ENCODE peak calls at places on chromosomes 13 and 19, in five cellular contexts. J is stomach, V is transverse colon, X is suprapubic skin, N is ovary. C is an unnamed sample. For H3K4me1, the result is how much of the 10 kb centered on the place peaks cover.

GRCh38 chr13:40537146-40537895 is 129.1 kb downstream of the FOXO1 start:
- DNase-seq in J (no peak), X (no peak), N (no peak), V (no peak), C (no peak)

GRCh38 chr19:40703029-40703755 is 12.7 kb upstream of the NUMBL start:
- DNase-seq in N (no peak), V (no peak), X (no peak), J (no peak), C (no peak)

GRCh38 chr13:100473087-100473486 is 115.5 kb downstream of the GGACT start:
- DNase-seq in N (no peak), J (no peak), X (no peak), V (no peak), C (no peak)

GRCh38 chr13:21395953-21396352 is 63.1 kb downstream of the ZDHHC20 start:
- DNase-seq in V (no peak), J (no peak), N (no peak), X (no peak), C (no peak)

GRCh38 chr19:20276011-20276738 is 109.2 kb downstream of the ZNF486 start:
- DNase-seq in J (no peak), X (no peak), N (no peak), V (no peak), C (no peak)

GRCh38 chr19:40623403-40624239 is 22.5 kb downstream of the LTBP4 start:
- DNase-seq in N (no peak), V (peak), X (no peak), J (no peak), C (peak)

GRCh38 chr19:18746393-18747167 is 44.5 kb downstream of the COMP start:
- DNase-seq in J (no peak), V (no peak), N (peak), X (no peak), C (no peak)

GRCh38 chr13:50584856-50585580 is 258.5 kb downstream of the DLEU7 start:
- DNase-seq in N (no peak), J (no peak), X (no peak), V (no peak), C (no peak)

GRCh38 chr19:12721656-12722565 is 1.8 kb downstream of the TNPO2 start:
- DNase-seq in V (peak), N (peak), X (peak), J (peak), C (peak)

GRCh38 chr19:55344444-55344843 is 4.8 kb downstream of the KMT5C start:
- DNase-seq in N (peak), J (no peak), X (no peak), V (no peak), C (no peak)

GRCh38 chr19:12784394-12784870 is 6.9 kb upstream of the JUNB start:
- DNase-seq in V (no peak), X (no peak), N (no peak), J (no peak), C (no peak)

GRCh38 chr19:38559428-38560401 is 58.0 kb downstream of the MAP4K1 start:
- DNase-seq in N (no peak), V (no peak), J (no peak), X (no peak), C (no peak)

GRCh38 chr19:18131841-18132596 is 20.9 kb upstream of the PIK3R2 start:
- DNase-seq in N (no peak), V (no peak), J (no peak), X (no peak), C (no peak)

GRCh38 chr13:66926851-66927524 is 303.1 kb downstream of the PCDH9 start:
- DNase-seq in J (no peak), V (no peak), X (no peak), N (no peak), C (no peak)

GRCh38 chr19:12974301-12975220 is 5.2 kb downstream of the DAND5 start:
- DNase-seq in X (peak), V (no peak), J (no peak), N (no peak), C (no peak)

GRCh38 chr13:69565334-69565733 is 542.3 kb upstream of the ATXN8OS start:
- DNase-seq in J (no peak), X (no peak), N (no peak), V (peak), C (no peak)

GRCh38 chr13:25633108-25633507 is 261.3 kb downstream of the ATP8A2 start:
- DNase-seq in X (no peak), J (no peak), V (no peak), N (no peak), C (no peak)

GRCh38 chr19:11159598-11160001 is 4.0 kb upstream of the SPC24 start:
- DNase-seq in X (peak), N (no peak), J (no peak), V (no peak), C (no peak)

GRCh38 chr19:20171285-20171684 is 4.3 kb downstream of the ZNF486 start:
- DNase-seq in N (no peak), V (no peak), J (no peak), X (no peak), C (no peak)

GRCh38 chr13:87680298-87680697 is 9.1 kb downstream of the SLITRK5 start:
- DNase-seq in N (no peak), X (no peak), J (no peak), V (no peak), C (no peak)

GRCh38 chr19:10899171-10899653 is 27.9 kb downstream of the CARM1 start:
- DNase-seq in X (no peak), N (no peak), J (peak), V (peak), C (peak)

GRCh38 chr13:38902551-38902950 is 88.1 kb downstream of the STOML3 start:
- DNase-seq in N (no peak), J (no peak), X (no peak), V (no peak), C (no peak)

GRCh38 chr19:24054044-24054935 is 32.7 kb upstream of the ZNF254 start:
- DNase-seq in N (no peak), J (no peak), V (no peak), X (peak), C (no peak)

GRCh38 chr13:111875922-111876321 is 191.0 kb upstream of the SOX1 start:
- DNase-seq in X (no peak), J (no peak), V (no peak), N (no peak), C (no peak)

GRCh38 chr13:20411638-20412342 is 113.9 kb downstream of the CRYL1 start:
- DNase-seq in J (no peak), V (no peak), N (no peak), X (no peak), C (no peak)

DNA sequence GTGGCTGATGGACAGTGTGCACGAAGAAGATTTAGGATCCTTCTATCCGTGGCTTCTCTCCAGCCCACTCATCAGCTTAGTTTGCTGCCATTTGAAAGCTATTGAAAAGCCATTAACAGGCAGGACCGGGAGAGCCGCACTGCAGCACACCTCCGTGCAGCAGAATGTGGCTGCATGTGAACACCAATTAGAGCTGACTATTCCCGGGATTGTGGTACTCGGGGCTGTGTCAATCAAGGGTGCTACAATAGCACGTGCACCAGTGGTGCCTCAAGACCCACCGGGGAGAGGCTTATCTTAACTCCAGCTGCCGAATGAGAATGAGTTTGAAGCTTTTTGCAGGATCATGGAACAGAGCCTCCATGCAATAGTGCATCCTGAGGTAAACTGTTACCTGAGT is at the start of gene MYO16:
- DNase-seq in V (no peak), X (no peak), N (no peak), J (no peak), C (no peak)
- TF ChIP-seq EP300 in V (no peak), X (no peak), N (no peak), J (no peak), C (no peak)

DNA sequence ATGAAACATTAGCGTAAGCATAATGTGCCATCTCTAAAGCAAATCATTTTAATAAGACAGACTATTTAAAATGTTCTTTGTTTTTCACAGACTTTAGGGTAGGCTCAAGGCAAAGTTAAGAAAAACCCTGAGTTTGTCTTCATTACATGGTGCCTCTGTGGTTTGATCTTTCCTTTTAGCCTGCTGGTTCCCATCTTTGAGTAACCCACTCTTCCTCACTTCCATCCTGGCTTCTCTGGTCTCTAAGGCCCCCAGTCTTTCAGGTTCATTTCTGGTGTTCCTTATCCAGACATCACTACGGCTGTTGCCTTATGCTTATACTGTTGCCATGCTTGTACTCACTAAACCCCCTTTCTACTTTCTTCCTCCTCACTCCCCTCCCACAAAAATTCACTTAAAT is 38.4 kb downstream of the DACH1 start:
- DNase-seq in J (no peak), N (no peak), X (no peak), V (no peak), C (no peak)
- TF ChIP-seq POLR2A in J (no peak), N (no peak), X (no peak), V (no peak), C (no peak)

GRCh38 chr19:2042485-2043268 is 8.4 kb downstream of the MKNK2 start:
- DNase-seq in X (peak), V (peak), J (peak), N (peak), C (peak)

GRCh38 chr19:2041686-2042484 is 9.2 kb downstream of the MKNK2 start:
- DNase-seq in N (peak), X (peak), J (peak), V (peak), C (peak)

GRCh38 chr19:2044709-2045500 is 6.1 kb downstream of the MKNK2 start:
- DNase-seq in N (no peak), J (no peak), V (no peak), X (no peak), C (peak)

GRCh38 chr19:2043864-2044708 is 7.0 kb downstream of the MKNK2 start:
- DNase-seq in N (peak), V (no peak), X (peak), J (no peak), C (peak)

DNA sequence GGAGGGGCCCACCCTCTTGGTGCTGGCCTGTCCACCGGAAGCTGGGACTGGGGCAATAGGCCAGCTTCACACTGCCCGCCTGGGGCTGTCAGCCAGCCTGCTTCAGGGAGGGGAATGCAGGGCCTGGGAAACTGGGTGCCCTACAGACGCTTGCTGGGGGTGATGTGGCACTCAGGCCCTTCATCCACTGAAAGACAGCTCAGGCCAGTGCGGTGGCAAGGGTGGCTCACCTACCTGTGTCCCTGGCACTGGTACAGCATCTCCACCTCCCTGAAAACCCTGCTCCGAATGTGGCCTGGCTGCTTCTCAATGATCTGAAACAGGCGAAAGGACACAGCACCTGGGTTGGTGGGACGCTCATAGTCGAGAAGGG is 7.8 kb downstream of the MKNK2 start:
- DNase-seq in X (peak), V (no peak), N (peak), J (no peak), C (peak)
- H3K4me1 ChIP-seq in X (half or more), V (half or more), N (under half), J (half or more), C (half or more)

DNA sequence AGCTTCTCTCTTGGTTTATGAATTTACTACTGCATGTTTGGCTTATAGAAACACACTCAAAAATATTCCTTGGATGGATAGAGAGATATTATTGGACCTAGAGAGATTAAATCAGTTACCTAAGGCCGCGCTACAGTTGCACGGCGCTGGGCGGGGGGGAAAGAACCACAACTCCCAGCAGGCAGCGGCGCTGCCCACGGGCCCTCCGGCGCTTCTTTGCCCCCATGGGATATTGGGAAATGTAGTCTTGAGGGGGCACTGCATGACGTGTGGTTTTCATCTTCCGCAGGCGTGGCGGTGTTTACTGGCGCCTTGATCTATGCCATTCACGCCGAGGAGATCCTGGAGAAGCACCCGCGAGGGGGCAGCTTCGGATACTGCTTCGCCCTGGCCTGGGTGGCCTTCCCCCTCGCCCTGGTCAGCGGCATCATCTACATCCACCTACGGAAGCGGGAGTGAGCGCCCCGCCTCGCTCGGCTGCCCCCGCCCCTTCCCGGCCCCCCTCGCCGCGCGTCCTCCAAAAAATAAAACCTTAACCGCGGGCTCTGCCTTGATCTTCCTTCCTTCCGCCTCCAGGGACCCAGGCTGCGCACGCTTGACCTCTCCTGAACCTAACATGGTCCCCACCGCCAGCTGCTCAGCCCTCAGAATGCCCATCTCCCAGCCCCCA is 4.8 kb downstream of the EMP3 start:
- DNase-seq in X (peak), V (peak), N (peak), J (peak), C (peak)
- TF ChIP-seq EP300 in X (no peak), V (no peak), N (no peak), J (no peak), C (peak)

GRCh38 chr13:28117689-28118377 is 17.5 kb upstream of the FLT3 start:
- DNase-seq in J (peak), N (no peak), V (peak), X (no peak), C (no peak)
- TF ChIP-seq POLR2A in J (no peak), N (no peak), V (no peak), X (no peak), C (no peak)

GRCh38 chr13:98976941-98977340 is 923 bp downstream of the DOCK9 start:
- DNase-seq in N (no peak), V (no peak), X (no peak), J (no peak), C (no peak)
- H3K4me1 ChIP-seq in N (under half), V (under half), X (half or more), J (under half), C (under half)

DNA sequence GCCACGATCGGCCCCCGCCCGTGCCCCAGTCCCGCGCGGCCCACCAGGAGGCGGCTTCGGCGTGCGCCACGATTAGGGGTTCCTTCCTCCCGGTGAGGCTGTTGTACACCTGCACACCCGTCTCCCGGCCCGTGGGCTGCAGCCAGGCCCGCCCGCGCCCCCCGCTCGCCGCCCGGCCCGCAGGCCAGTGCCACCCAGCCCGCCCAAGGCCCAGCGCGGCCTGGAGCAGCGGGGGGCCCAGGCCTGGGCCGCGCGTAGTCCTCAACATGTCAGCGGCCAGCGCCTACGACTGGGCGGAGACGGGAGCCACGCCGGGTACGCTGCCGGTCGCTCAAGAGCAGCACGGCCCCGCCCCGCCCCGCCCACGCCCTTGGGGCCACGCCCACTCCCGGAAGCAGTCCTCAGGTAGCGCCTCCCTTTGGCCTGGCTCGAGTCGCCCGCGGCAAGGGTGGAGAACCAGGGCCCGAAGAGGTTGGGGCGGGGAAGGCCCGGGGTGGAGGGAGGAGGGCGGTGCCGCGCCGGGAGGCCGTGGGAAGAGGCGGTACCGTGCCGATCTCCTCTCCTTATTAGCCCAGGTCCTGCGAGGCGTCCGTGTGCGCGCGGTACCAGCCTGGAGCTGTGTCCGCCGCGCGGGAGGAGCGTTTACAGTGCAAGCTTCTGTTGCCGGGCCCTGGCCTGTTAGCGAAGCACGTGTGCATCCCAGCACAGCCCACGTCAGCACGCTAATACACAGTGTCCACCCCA is at the start of gene CARS2:
- DNase-seq in J (peak), X (peak), V (peak), N (peak), C (peak)
- TF ChIP-seq EP300 in J (peak), X (no peak), V (peak), N (no peak), C (peak)

DNA sequence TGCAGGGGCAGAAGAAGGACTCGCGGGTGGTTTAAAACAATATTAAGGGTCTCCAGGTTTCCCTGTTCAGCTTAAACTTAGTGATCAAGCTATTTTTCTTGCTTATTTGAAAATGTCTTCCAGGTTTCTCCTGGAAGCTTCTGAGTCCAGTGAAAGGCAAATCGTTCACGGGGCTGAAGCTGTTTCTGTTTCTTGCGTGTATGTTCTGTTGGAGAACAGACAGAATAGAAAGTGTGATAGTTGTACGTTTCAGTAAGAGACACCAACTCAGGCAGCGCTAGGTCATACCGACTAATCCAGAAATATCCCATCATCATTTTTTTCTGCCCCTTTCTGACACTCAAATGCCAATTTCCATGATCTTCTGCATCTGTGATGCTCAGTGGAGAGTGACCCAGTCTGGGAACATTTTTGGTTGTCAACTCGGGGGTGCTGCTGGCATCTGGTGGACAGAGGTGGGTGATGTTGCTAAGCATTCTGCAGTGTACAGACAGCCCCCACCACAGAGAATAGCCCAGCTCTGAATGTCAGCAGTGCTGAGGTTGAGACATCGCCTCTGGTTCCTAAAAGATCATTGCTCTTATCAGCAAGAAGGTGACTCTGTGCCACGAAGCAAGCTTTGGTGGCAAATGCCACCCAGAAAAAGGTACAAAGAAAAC is 4.3 kb downstream of the KLF2 start:
- DNase-seq in J (no peak), V (no peak), N (no peak), X (peak), C (no peak)
- TF ChIP-seq POLR2A in J (no peak), V (peak), N (no peak), X (no peak), C (peak)